ENCODE peak calls at places on chromosome 10, in four cellular contexts. Z is cardiac muscle cell, F is mesenchymal stem cell, C is sigmoid colon. W is an unnamed sample.

GRCh38 chr10:119090968-119091367 is 10.4 kb upstream of the EIF3A start:
- DNase-seq in Z (no peak), F (no peak), C (no peak), W (peak)

GRCh38 chr10:73922007-73922863 is 11.3 kb downstream of the PLAU start:
- DNase-seq in Z (no peak), F (no peak), C (no peak), W (peak)

GRCh38 chr10:24240001-24240751 is 31.2 kb downstream of the KIAA1217 start:
- DNase-seq in Z (no peak), F (no peak), C (no peak), W (no peak)

GRCh38 chr10:12483996-12484944 is 134.9 kb downstream of the CAMK1D start:
- DNase-seq in Z (no peak), F (no peak), C (no peak), W (no peak)

GRCh38 chr10:49613882-49614241 is at the start of gene CHAT:
- DNase-seq in Z (no peak), F (no peak), C (peak), W (no peak)

GRCh38 chr10:82544377-82544776 is 669.4 kb downstream of the NRG3 start:
- DNase-seq in Z (no peak), F (no peak), C (no peak), W (no peak)

GRCh38 chr10:77179015-77179695 is 458.5 kb downstream of the KCNMA1 start:
- DNase-seq in Z (no peak), F (peak), C (peak), W (no peak)

GRCh38 chr10:13102002-13102794 is 2.2 kb downstream of the OPTN start:
- DNase-seq in Z (no peak), F (peak), C (no peak), W (no peak)

GRCh38 chr10:132507956-132508490 is 29.6 kb upstream of the INPP5A start:
- DNase-seq in Z (no peak), F (no peak), C (peak), W (no peak)

GRCh38 chr10:13712799-13713581 is 126.2 kb downstream of the PRPF18 start:
- DNase-seq in Z (no peak), F (peak), C (peak), W (no peak)

GRCh38 chr10:94546616-94547175 is 1.1 kb downstream of the HELLS start:
- DNase-seq in Z (no peak), F (peak), C (no peak), W (no peak)

GRCh38 chr10:43971306-43971705 is 322.6 kb upstream of the ZNF32 start:
- DNase-seq in Z (no peak), F (no peak), C (no peak), W (no peak)

GRCh38 chr10:123156091-123156490 is 1.9 kb downstream of the BUB3 start:
- DNase-seq in Z (no peak), F (no peak), C (no peak), W (no peak)

GRCh38 chr10:75211007-75211735 is 575 bp downstream of the VDAC2 start:
- DNase-seq in Z (peak), F (peak), C (peak), W (peak)

GRCh38 chr10:10794776-10795175 is 222.9 kb upstream of the CELF2 start:
- DNase-seq in Z (no peak), F (peak), C (no peak), W (no peak)

GRCh38 chr10:86668297-86669165 is at the start of gene LDB3:
- DNase-seq in Z (peak), F (peak), C (peak), W (no peak)

GRCh38 chr10:12499066-12499465 is 149.7 kb downstream of the CAMK1D start:
- DNase-seq in Z (no peak), F (no peak), C (no peak), W (no peak)

GRCh38 chr10:42419789-42420188 is 218.6 kb downstream of the ZNF33B start:
- DNase-seq in Z (no peak), F (no peak), C (no peak), W (no peak)

GRCh38 chr10:74518076-74518475 is 308.3 kb upstream of the KAT6B start:
- DNase-seq in Z (no peak), F (peak), C (no peak), W (no peak)

GRCh38 chr10:54463644-54464043 is 337.4 kb downstream of the PCDH15 start:
- DNase-seq in Z (no peak), F (no peak), C (no peak), W (no peak)

GRCh38 chr10:31830887-31831286 is 97.7 kb downstream of the ARHGAP12 start:
- DNase-seq in Z (no peak), F (peak), C (no peak), W (no peak)

GRCh38 chr10:88213206-88213605 is 349.8 kb downstream of the PTEN start:
- DNase-seq in Z (no peak), F (no peak), C (no peak), W (no peak)

GRCh38 chr10:102118867-102119266 is 1.3 kb downstream of the LDB1 start:
- DNase-seq in Z (no peak), F (peak), C (peak), W (no peak)

GRCh38 chr10:44922021-44922420 is 10.9 kb downstream of the TMEM72 start:
- DNase-seq in Z (no peak), F (no peak), C (no peak), W (no peak)

GRCh38 chr10:52378124-52378523 is 64.0 kb downstream of the DKK1 start:
- DNase-seq in Z (no peak), F (no peak), C (no peak), W (no peak)

GRCh38 chr10:120012566-120012965 is 120.0 kb downstream of the SEC23IP start:
- DNase-seq in Z (no peak), F (no peak), C (no peak), W (no peak)

GRCh38 chr10:95482501-95483248 is 78.5 kb downstream of the SORBS1 start:
- DNase-seq in Z (no peak), F (no peak), C (no peak), W (no peak)

GRCh38 chr10:51010977-51011376 is 63.3 kb upstream of the PRKG1 start:
- DNase-seq in Z (peak), F (peak), C (no peak), W (peak)

GRCh38 chr10:77836299-77836820 is 90.2 kb downstream of the DLG5 start:
- DNase-seq in Z (peak), F (peak), C (no peak), W (peak)

GRCh38 chr10:22002531-22003110 is 909 bp downstream of the DNAJC1 start:
- DNase-seq in Z (no peak), F (peak), C (no peak), W (peak)

GRCh38 chr10:118808601-118809371 is 54.0 kb upstream of the CACUL1 start:
- DNase-seq in Z (no peak), F (no peak), C (no peak), W (no peak)

GRCh38 chr10:118101501-118101900 is 54.8 kb upstream of the RAB11FIP2 start:
- DNase-seq in Z (no peak), F (no peak), C (no peak), W (no peak)

GRCh38 chr10:9018161-9018843 is 963.8 kb downstream of the GATA3 start:
- DNase-seq in Z (no peak), F (no peak), C (no peak), W (no peak)

GRCh38 chr10:7767209-7767608 is 20.6 kb downstream of the KIN start:
- DNase-seq in Z (no peak), F (peak), C (no peak), W (no peak)

GRCh38 chr10:128035557-128035973 is 90.7 kb downstream of the MKI67 start:
- DNase-seq in Z (peak), F (peak), C (no peak), W (peak)

GRCh38 chr10:30348378-30348776 is 701 bp downstream of the MTPAP start:
- DNase-seq in Z (no peak), F (no peak), C (no peak), W (no peak)

GRCh38 chr10:93383562-93383981 is 98.6 kb downstream of the MYOF start:
- DNase-seq in Z (no peak), F (peak), C (no peak), W (no peak)

DNA sequence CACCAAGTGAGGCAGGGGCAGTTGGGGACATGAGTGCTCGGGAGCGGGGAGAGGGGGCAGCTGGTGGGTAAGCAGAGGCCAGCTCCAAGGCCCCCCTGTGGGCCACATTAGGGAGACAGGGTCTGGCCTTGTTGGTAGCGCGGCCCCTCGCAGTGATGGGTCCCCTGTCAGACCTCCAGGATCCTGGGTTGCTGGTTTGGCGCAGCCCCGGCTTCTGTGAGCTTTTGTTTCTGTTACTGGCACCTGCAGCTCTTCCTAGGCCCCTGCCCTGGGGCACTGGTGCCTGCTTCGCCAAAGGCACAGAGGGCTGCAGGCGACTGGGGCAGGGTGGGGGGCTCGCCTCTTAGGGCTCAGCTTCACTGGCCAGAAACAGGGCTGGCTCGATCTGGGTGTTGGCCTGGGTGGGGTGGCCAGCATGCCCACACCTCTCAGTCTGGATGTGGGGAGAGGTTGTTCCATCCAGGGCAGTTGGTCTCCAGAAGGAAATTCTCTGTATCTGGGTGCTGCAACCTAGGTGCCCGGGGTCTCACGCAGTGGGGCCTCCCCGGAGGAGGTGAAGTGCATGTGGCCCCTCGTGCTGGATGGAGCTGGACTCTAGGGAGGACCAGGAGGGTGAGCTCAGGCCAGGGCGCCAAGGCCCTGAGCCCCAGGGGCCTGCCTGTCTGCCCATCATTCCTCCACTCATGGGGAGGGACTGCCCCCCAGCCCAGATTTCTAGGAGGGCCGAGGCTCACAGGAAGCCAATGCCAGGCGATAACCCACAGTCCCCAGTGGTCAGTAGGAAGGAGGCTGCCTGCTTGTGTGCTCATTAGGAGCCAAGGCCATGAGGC is 138.6 kb downstream of the LHPP start:
- DNase-seq in Z (no peak), F (no peak), C (no peak), W (no peak)
- H3K4me3 ChIP-seq in Z (no peak), F (no peak), C (no peak), W (no peak)

GRCh38 chr10:20181408-20181807 is 365.2 kb downstream of the PLXDC2 start:
- DNase-seq in Z (no peak), F (no peak), C (no peak), W (no peak)
- H3K4me3 ChIP-seq in Z (no peak), F (no peak), C (no peak), W (no peak)

GRCh38 chr10:113563306-113564088 is 10.6 kb downstream of the HABP2 start:
- DNase-seq in Z (peak), F (peak), C (peak), W (peak)
- H3K4me3 ChIP-seq in Z (no peak), F (peak), C (peak), W (peak)

DNA sequence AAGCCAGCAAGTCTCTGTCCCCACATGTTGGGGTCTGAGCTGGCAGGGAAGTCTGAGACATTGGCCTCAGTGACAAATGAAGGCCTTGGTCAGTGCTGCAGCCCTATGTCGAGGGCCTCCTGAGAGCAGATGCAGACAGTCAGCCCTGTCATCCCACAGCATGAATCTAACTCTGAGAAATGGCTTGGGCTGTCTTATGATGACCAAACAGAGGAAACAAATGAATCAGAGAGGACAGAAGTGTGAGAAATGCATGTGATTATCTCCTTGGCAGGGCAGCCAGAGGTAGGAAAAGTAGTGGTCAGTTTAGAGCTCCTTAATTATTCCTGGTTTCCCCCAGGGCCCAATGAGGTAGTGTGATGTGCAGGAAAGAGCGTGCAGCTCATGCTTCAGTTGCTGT is 287.6 kb downstream of the SORCS3 start:
- DNase-seq in Z (no peak), F (no peak), C (no peak), W (no peak)
- H3K4me3 ChIP-seq in Z (no peak), F (no peak), C (no peak), W (no peak)

GRCh38 chr10:107165007-107165406 is 501 bp upstream of the SORCS1 start:
- DNase-seq in Z (no peak), F (no peak), C (no peak), W (no peak)
- H3K4me3 ChIP-seq in Z (peak), F (peak), C (peak), W (no peak)

GRCh38 chr10:124417846-124418725 is 637 bp downstream of the OAT start:
- DNase-seq in Z (peak), F (peak), C (peak), W (peak)

GRCh38 chr10:124418726-124419501 is at the start of gene OAT:
- DNase-seq in Z (peak), F (peak), C (peak), W (peak)

GRCh38 chr10:124416733-124417132 is 2.0 kb downstream of the OAT start:
- DNase-seq in Z (no peak), F (no peak), C (no peak), W (no peak)

GRCh38 chr10:124420254-124420653 is 1.5 kb upstream of the OAT start:
- DNase-seq in Z (no peak), F (no peak), C (no peak), W (no peak)

DNA sequence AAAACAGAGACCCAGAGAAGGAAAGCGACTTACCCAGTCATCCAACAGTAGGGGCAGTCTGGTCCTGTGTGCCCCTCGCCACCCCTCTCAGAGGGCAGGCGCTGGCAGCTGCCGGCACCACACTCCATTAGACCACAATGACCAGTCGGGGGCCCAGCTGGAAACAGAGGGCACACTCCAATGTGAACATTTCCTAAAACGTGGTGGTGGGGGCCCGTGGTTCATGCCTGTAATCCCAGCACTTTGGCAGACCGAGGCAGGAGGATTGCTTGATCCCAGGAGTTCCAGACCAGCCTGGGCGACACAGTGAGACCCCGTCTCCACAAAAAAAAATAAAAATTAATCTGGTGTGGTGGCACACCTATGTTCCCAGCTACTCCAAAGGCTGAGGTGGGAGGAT is 912 bp upstream of the OAT start:
- DNase-seq in Z (no peak), F (no peak), C (no peak), W (no peak)
- H3K4me3 ChIP-seq in Z (no peak), F (no peak), C (no peak), W (peak)

GRCh38 chr10:68870061-68870460 is 31.1 kb upstream of the DDX50 start:
- DNase-seq in Z (no peak), F (no peak), C (no peak), W (no peak)

GRCh38 chr10:68870545-68871104 is 30.5 kb upstream of the DDX50 start:
- DNase-seq in Z (no peak), F (no peak), C (no peak), W (peak)

GRCh38 chr10:68869623-68870022 is 31.5 kb upstream of the DDX50 start:
- DNase-seq in Z (no peak), F (no peak), C (no peak), W (no peak)

GRCh38 chr10:68871105-68871711 is 29.9 kb upstream of the DDX50 start:
- DNase-seq in Z (peak), F (peak), C (no peak), W (no peak)

DNA sequence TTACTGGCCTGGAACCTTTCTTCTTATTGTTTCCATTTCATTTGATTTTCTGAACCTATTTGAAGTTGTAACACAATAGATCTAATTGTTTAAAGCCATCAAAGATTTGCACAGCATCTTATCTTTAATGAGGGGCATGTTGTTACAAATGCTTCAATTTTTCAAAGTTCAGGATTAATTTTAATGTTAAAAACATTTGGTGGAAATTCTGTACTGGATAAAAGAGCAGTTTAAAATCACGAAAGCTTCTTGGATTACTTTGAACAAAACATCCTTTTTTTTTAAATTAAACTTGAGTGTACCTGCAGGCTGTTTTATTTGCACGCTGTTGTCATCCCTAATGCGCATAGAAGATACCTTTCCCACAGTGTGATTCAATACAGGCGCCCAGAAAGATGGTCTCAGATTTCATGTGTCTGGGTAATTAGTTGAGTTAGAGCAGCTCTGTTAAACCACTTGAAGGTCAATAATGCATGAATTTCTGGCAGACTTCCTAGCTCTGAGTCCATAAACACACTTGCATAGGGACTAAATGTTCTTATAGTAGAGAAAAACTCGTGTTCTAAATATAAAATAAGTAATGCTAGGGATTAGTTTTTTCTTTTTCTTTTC is 29.3 kb upstream of the DDX50 start:
- DNase-seq in Z (peak), F (peak), C (no peak), W (no peak)
- H3K4me3 ChIP-seq in Z (no peak), F (peak), C (no peak), W (no peak)

W was measured in naive thymus-derived CD4-positive, alpha-beta T cell.